ENCODE peak calls at places on chromosomes 16 and 17, in five cellular contexts. G is HCT116, V is GM12878, J is HepG2, O is K562. T is an unnamed sample.

GRCh38 chr17:80030730-80031410 is 4.8 kb downstream of the TBC1D16 start:
- DNase-seq in G (no peak), V (no peak), J (no peak), O (no peak), T (no peak)

GRCh38 chr16:66008136-66008535 is 358.4 kb upstream of the CDH5 start:
- DNase-seq in G (no peak), V (no peak), J (no peak), O (no peak), T (no peak)

GRCh38 chr16:49023095-49023494 is 258.5 kb downstream of the CBLN1 start:
- DNase-seq in G (peak; percentile 36), V (no peak), J (no peak), O (no peak), T (no peak)

GRCh38 chr17:27384261-27384701 is 72.0 kb upstream of the KSR1 start:
- DNase-seq in G (no peak), V (no peak), J (no peak), O (no peak), T (no peak)

GRCh38 chr17:33055171-33055611 is 63.5 kb downstream of the SPACA3 start:
- DNase-seq in G (no peak), V (no peak), J (no peak), O (no peak), T (no peak)

GRCh38 chr16:87274808-87275207 is 42.4 kb downstream of the C16orf95 start:
- DNase-seq in G (no peak), V (no peak), J (no peak), O (no peak), T (no peak)

GRCh38 chr17:5758651-5759050 is 174.3 kb upstream of the NLRP1 start:
- DNase-seq in G (peak; percentile 83), V (peak; percentile 12), J (peak; percentile 30), O (peak; percentile 9), T (no peak)

GRCh38 chr17:15398736-15399331 is 57.4 kb upstream of the TEKT3 start:
- DNase-seq in G (no peak), V (no peak), J (peak; percentile 35), O (no peak), T (no peak)

GRCh38 chr16:55035037-55035436 is 104.4 kb downstream of the IRX5 start:
- DNase-seq in G (peak; percentile 19), V (no peak), J (peak; percentile 29), O (peak; percentile 64), T (peak; percentile 43)

GRCh38 chr16:28491080-28491969 is 549 bp downstream of the CLN3 start:
- DNase-seq in G (no peak), V (no peak), J (peak; percentile 49), O (peak; percentile 74), T (no peak)

GRCh38 chr17:29004081-29004692 is 1.6 kb downstream of the SEZ6 start:
- DNase-seq in G (no peak), V (no peak), J (no peak), O (no peak), T (no peak)

GRCh38 chr17:4008082-4008435 is 43.8 kb upstream of the ATP2A3 start:
- DNase-seq in G (no peak), V (no peak), J (no peak), O (no peak), T (no peak)

GRCh38 chr16:86355114-86355513 is 155.2 kb upstream of the FOXF1 start:
- DNase-seq in G (no peak), V (no peak), J (no peak), O (no peak), T (no peak)

GRCh38 chr17:55098765-55099164 is 130.2 kb downstream of the STXBP4 start:
- DNase-seq in G (no peak), V (no peak), J (no peak), O (no peak), T (no peak)

GRCh38 chr17:55089251-55089650 is 120.7 kb downstream of the STXBP4 start:
- DNase-seq in G (no peak), V (no peak), J (no peak), O (no peak), T (no peak)

GRCh38 chr17:55089955-55090573 is 121.5 kb downstream of the STXBP4 start:
- DNase-seq in G (peak; percentile 34), V (peak; percentile 79), J (peak; percentile 18), O (peak; percentile 32), T (no peak)

DNA sequence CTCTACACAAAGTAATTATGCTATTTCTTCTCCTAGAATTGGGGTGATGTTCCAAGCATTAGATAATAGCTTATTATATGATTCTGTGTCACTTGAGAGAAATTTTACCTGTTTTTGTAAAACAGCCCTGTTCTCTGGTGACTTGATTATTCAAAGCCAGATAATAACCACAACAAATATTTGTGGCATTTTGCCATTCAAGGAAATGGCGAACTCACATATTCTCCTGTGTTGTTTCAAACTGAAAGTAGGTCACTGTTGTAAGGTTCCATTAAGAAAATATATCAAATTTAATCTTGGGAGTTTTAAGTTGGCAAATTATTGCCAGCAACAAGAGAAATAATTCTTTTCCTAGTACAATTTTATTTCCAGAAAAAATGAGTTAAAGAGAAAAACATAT is 124.8 kb downstream of the STXBP4 start:
- DNase-seq in G (no peak), V (no peak), J (no peak), O (no peak), T (no peak)
- TF ChIP-seq ZNF274 in G (no peak), V (no peak), J (no peak), O (no peak), T (no peak)

GRCh38 chr17:42521036-42521435 is 15.0 kb upstream of the NAGLU start:
- DNase-seq in G (no peak), V (no peak), J (no peak), O (no peak), T (no peak)

GRCh38 chr17:42521666-42522262 is 14.3 kb upstream of the NAGLU start:
- DNase-seq in G (no peak), V (no peak), J (no peak), O (peak; percentile 12), T (no peak)

GRCh38 chr17:42518755-42519545 is 17.1 kb upstream of the NAGLU start:
- DNase-seq in G (no peak), V (no peak), J (peak; percentile 63), O (peak; percentile 72), T (no peak)

GRCh38 chr17:42519546-42520444 is 16.2 kb upstream of the NAGLU start:
- DNase-seq in G (peak; percentile 92), V (no peak), J (peak; percentile 90), O (no peak), T (peak; percentile 63)

DNA sequence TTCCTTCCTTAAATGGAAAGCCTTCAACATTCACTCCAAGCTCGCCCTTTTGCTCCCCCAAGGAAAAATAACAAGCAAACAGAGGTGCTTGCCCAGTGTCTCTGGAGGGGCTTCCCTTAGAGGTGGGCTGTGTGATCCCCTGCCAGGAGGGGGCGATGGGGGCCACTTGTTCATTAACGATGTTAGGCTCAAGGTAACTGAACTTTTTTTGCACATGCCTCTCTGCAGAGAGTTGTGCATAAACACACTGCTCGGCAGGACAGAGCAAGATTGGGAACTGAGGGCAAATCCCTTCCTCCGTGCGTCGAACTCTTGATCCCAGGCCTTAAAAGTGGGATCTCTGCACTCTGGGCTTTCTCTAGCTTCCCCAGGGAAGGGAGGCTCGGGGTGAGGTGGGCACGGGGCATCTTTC is 15.5 kb upstream of the NAGLU start:
- DNase-seq in G (no peak), V (no peak), J (peak; percentile 55), O (peak; percentile 50), T (no peak)
- H3K9ac ChIP-seq in G (peak overlapping the region; percentile 63), V (no peak overlapping the region), J (peak overlapping the region; percentile 54), O (no peak overlapping the region), T (no peak overlapping the region)

GRCh38 chr17:66549731-66550207 is 247.4 kb downstream of the PRKCA start:
- DNase-seq in G (peak; percentile 44), V (no peak), J (no peak), O (no peak), T (peak; percentile 72)

GRCh38 chr17:66547170-66547865 is 244.9 kb downstream of the PRKCA start:
- DNase-seq in G (no peak), V (no peak), J (peak; percentile 58), O (no peak), T (no peak)

GRCh38 chr17:66548659-66549311 is 246.4 kb downstream of the PRKCA start:
- DNase-seq in G (no peak), V (no peak), J (no peak), O (no peak), T (no peak)

GRCh38 chr17:66549312-66549705 is 246.9 kb downstream of the PRKCA start:
- DNase-seq in G (no peak), V (no peak), J (no peak), O (no peak), T (no peak)

GRCh38 chr17:66548158-66548557 is 245.7 kb downstream of the PRKCA start:
- DNase-seq in G (no peak), V (no peak), J (peak; percentile 23), O (no peak), T (no peak)
- TF ChIP-seq ZNF274 in G (no peak), V (no peak), J (no peak), O (no peak), T (no peak)

GRCh38 chr17:81427446-81428120 is 32.3 kb downstream of the BAHCC1 start:
- DNase-seq in G (no peak), V (no peak), J (no peak), O (no peak), T (no peak)

GRCh38 chr17:81428945-81429344 is 33.7 kb downstream of the BAHCC1 start:
- DNase-seq in G (no peak), V (no peak), J (no peak), O (no peak), T (no peak)

GRCh38 chr17:81428121-81428515 is 32.9 kb downstream of the BAHCC1 start:
- DNase-seq in G (no peak), V (no peak), J (no peak), O (no peak), T (no peak)

GRCh38 chr17:81429353-81429774 is 34.1 kb downstream of the BAHCC1 start:
- DNase-seq in G (no peak), V (no peak), J (no peak), O (no peak), T (no peak)

DNA sequence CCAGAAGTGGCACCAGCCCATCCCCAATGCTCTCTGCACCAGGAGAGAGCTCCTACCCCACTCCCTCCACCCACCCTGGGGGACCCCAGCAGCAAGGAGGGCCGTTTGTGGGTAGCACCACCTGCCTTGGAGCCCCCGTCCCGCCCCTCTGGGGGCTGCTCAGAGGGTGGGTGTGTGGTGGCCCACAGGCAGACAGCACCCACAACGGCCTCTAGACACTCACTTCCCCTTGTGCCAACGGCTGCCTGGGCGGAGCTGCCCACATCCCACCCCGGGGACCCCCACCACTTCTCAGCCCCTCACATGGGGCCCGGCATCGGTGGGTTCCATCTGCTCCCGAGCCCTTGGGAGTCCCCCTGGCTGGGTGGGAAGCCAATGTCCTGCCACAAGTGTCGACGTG is 33.3 kb downstream of the BAHCC1 start:
- DNase-seq in G (no peak), V (no peak), J (no peak), O (no peak), T (no peak)
- H3K9ac ChIP-seq in G (no peak overlapping the region), V (no peak overlapping the region), J (no peak overlapping the region), O (no peak overlapping the region), T (no peak overlapping the region)

GRCh38 chr16:2386990-2387389 is 42.3 kb upstream of the CCNF start:
- DNase-seq in G (peak; percentile 3), V (no peak), J (peak; percentile 28), O (no peak), T (peak; percentile 86)
- TF ChIP-seq ZNF274 in G (no peak), V (no peak), J (no peak), O (no peak), T (no peak)

GRCh38 chr17:41464682-41465081 is 2.5 kb downstream of the KRT32 start:
- DNase-seq in G (peak; percentile 79), V (no peak), J (no peak), O (no peak), T (no peak)
- H3K9ac ChIP-seq in G (peak overlapping the region; percentile 43), V (no peak overlapping the region), J (no peak overlapping the region), O (no peak overlapping the region), T (no peak overlapping the region)

GRCh38 chr17:21373034-21373433 is 3.1 kb upstream of the KCNJ12 start:
- DNase-seq in G (no peak), V (no peak), J (no peak), O (no peak), T (no peak)
- TF ChIP-seq ZNF274 in G (no peak), V (no peak), J (no peak), O (no peak), T (no peak)